ENCODE peak calls at places on chromosomes 11 and 22, in five cellular contexts. One of them, this sample, is unnamed.

GRCh38 chr11:35021589-35021988 is 105.2 kb downstream of the PDHX start:
- DNase-seq in sigmoid colon: no peak
- DNase-seq in heart left ventricle: no peak
- DNase-seq in uterus: no peak
- DNase-seq in transverse colon: no peak
- DNase-seq in this sample: no peak

GRCh38 chr11:71106671-71107070 is 145.7 kb downstream of the SHANK2 start:
- DNase-seq in transverse colon: no peak
- DNase-seq in uterus: no peak
- DNase-seq in heart left ventricle: no peak
- DNase-seq in sigmoid colon: no peak
- DNase-seq in this sample: no peak

GRCh38 chr11:44524751-44525171 is 40.7 kb upstream of the CD82 start:
- DNase-seq in heart left ventricle: peak; percentile 59
- DNase-seq in transverse colon: no peak
- DNase-seq in uterus: no peak
- DNase-seq in sigmoid colon: no peak
- DNase-seq in this sample: no peak

GRCh38 chr11:103700605-103701004 is 335.8 kb upstream of the DDI1 start:
- DNase-seq in uterus: no peak
- DNase-seq in transverse colon: no peak
- DNase-seq in heart left ventricle: no peak
- DNase-seq in sigmoid colon: no peak
- DNase-seq in this sample: no peak

GRCh38 chr11:33237039-33237597 is 20.1 kb upstream of the HIPK3 start:
- DNase-seq in transverse colon: no peak
- DNase-seq in uterus: no peak
- DNase-seq in heart left ventricle: no peak
- DNase-seq in sigmoid colon: no peak
- DNase-seq in this sample: no peak

GRCh38 chr11:11636671-11637070 is 14.9 kb upstream of the GALNT18 start:
- DNase-seq in transverse colon: no peak
- DNase-seq in uterus: no peak
- DNase-seq in sigmoid colon: no peak
- DNase-seq in heart left ventricle: no peak
- DNase-seq in this sample: no peak

GRCh38 chr11:82757660-82758301 is 24.1 kb upstream of the FAM181B start:
- DNase-seq in sigmoid colon: no peak
- DNase-seq in uterus: no peak
- DNase-seq in heart left ventricle: no peak
- DNase-seq in transverse colon: no peak
- DNase-seq in this sample: peak; percentile 54

GRCh38 chr11:65288706-65289536 is 25.7 kb upstream of the CDC42EP2 start:
- DNase-seq in heart left ventricle: no peak
- DNase-seq in uterus: no peak
- DNase-seq in transverse colon: no peak
- DNase-seq in sigmoid colon: peak; percentile 76
- DNase-seq in this sample: no peak

GRCh38 chr11:67504950-67505561 is at the start of gene PITPNM1:
- DNase-seq in sigmoid colon: peak; percentile 80
- DNase-seq in heart left ventricle: peak; percentile 89
- DNase-seq in transverse colon: peak; percentile 89
- DNase-seq in uterus: no peak
- DNase-seq in this sample: peak; percentile 86

GRCh38 chr11:68002943-68003845 is 703 bp downstream of the UNC93B1 start:
- DNase-seq in transverse colon: peak; percentile 77
- DNase-seq in sigmoid colon: no peak
- DNase-seq in heart left ventricle: peak; percentile 50
- DNase-seq in uterus: no peak
- DNase-seq in this sample: peak; percentile 79

DNA sequence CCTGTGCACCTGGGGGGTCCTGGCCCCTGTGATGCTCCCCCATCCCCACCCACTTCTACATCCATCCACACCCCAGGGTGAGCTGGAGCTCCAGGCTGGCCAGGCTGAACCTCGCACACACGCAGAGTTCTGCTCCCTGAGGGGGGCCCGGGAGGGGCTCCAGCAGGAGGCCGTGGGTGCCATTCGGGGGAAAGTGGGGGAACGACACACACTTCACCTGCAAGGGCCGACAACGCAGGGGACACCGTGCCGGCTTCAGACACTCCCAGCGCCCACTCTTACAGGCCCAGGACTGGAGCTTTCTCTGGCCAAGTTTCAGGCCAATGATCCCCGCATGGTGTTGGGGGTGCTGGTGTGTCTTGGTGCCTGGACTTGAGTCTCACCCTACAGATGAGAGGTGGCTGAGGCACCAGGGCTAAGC is 20.0 kb upstream of the TALDO1 start:
- DNase-seq in heart left ventricle: no peak
- DNase-seq in sigmoid colon: no peak
- DNase-seq in transverse colon: no peak
- DNase-seq in uterus: no peak
- DNase-seq in this sample: no peak
- H3K27ac ChIP-seq in heart left ventricle: no peak overlapping the region
- H3K27ac ChIP-seq in sigmoid colon: no peak overlapping the region
- H3K27ac ChIP-seq in transverse colon: peak overlapping the region; percentile 73
- H3K27ac ChIP-seq in uterus: peak overlapping the region; percentile 63
- H3K27ac ChIP-seq in this sample: no peak overlapping the region

GRCh38 chr11:130420478-130421198 is 7.8 kb downstream of the ADAMTS8 start:
- DNase-seq in uterus: no peak
- DNase-seq in sigmoid colon: peak; percentile 75
- DNase-seq in transverse colon: no peak
- DNase-seq in heart left ventricle: no peak
- DNase-seq in this sample: no peak

GRCh38 chr11:130418210-130418609 is 10.2 kb downstream of the ADAMTS8 start:
- DNase-seq in uterus: no peak
- DNase-seq in heart left ventricle: no peak
- DNase-seq in transverse colon: no peak
- DNase-seq in sigmoid colon: no peak
- DNase-seq in this sample: no peak

GRCh38 chr11:130416906-130417305 is 11.5 kb downstream of the ADAMTS8 start:
- DNase-seq in uterus: no peak
- DNase-seq in transverse colon: no peak
- DNase-seq in heart left ventricle: no peak
- DNase-seq in sigmoid colon: no peak
- DNase-seq in this sample: no peak

GRCh38 chr11:130416537-130416896 is 11.9 kb downstream of the ADAMTS8 start:
- DNase-seq in sigmoid colon: no peak
- DNase-seq in transverse colon: no peak
- DNase-seq in heart left ventricle: no peak
- DNase-seq in uterus: no peak
- DNase-seq in this sample: no peak

DNA sequence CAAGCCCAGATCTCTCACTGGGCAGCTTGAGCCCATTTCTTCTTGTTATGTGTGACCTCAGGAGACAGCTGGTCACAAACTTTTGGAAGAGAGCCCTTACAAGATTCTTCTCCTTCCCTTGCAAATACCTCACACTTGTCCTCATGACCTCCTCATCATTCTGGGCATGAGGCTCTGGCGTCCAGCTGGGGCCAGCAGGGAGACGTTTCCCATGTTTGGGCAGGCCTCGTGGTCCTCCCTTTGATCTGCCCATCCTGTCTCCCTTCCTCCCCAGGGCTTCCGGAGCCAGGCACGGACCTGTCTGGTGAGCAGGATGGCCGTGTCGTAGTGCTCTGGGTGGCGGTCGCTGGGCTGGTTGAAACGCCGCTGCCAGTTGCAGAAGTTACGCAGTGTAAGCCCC is 9.7 kb downstream of the ADAMTS8 start:
- DNase-seq in heart left ventricle: no peak
- DNase-seq in uterus: no peak
- DNase-seq in sigmoid colon: no peak
- DNase-seq in transverse colon: no peak
- DNase-seq in this sample: no peak
- H3K27ac ChIP-seq in heart left ventricle: no peak overlapping the region
- H3K27ac ChIP-seq in uterus: no peak overlapping the region
- H3K27ac ChIP-seq in sigmoid colon: peak overlapping the region; percentile 53
- H3K27ac ChIP-seq in transverse colon: peak overlapping the region; percentile 51
- H3K27ac ChIP-seq in this sample: no peak overlapping the region

DNA sequence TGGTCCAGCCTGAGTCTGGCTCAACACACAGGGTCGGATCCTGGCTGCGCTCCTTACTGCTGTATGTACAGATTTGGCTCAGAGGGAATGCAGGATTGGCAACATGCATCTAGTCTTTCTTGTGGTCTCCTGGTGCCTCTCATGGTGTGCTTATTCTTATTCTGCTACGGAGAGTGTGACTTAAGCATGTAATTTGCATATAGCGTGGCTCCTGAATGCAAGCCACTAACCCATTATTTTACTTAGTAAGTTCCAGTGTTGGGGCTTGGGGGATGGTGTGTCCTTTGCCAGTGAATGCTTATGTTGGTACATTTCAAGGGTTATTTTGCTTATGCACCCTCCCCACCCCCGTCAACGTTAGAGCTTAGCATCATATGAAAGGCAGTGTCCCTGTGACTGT is 51.2 kb downstream of the PTPRJ start:
- DNase-seq in sigmoid colon: no peak
- DNase-seq in uterus: no peak
- DNase-seq in heart left ventricle: no peak
- DNase-seq in transverse colon: no peak
- DNase-seq in this sample: peak; percentile 84
- H3K27ac ChIP-seq in sigmoid colon: no peak overlapping the region
- H3K27ac ChIP-seq in uterus: no peak overlapping the region
- H3K27ac ChIP-seq in heart left ventricle: peak overlapping the region; percentile 87
- H3K27ac ChIP-seq in transverse colon: no peak overlapping the region
- H3K27ac ChIP-seq in this sample: peak overlapping the region; percentile 99

GRCh38 chr11:74543991-74544390 is 48.4 kb upstream of the POLD3 start:
- DNase-seq in sigmoid colon: no peak
- DNase-seq in heart left ventricle: no peak
- DNase-seq in transverse colon: no peak
- DNase-seq in uterus: no peak
- DNase-seq in this sample: no peak

GRCh38 chr11:74550991-74551753 is 41.2 kb upstream of the POLD3 start:
- DNase-seq in sigmoid colon: no peak
- DNase-seq in uterus: no peak
- DNase-seq in heart left ventricle: no peak
- DNase-seq in transverse colon: no peak
- DNase-seq in this sample: no peak

GRCh38 chr11:74551754-74552145 is 40.6 kb upstream of the POLD3 start:
- DNase-seq in sigmoid colon: no peak
- DNase-seq in heart left ventricle: no peak
- DNase-seq in transverse colon: no peak
- DNase-seq in uterus: no peak
- DNase-seq in this sample: no peak

GRCh38 chr11:74541466-74541865 is 47.9 kb upstream of the LIPT2 start:
- DNase-seq in heart left ventricle: no peak
- DNase-seq in uterus: no peak
- DNase-seq in transverse colon: no peak
- DNase-seq in sigmoid colon: no peak
- DNase-seq in this sample: no peak

GRCh38 chr11:74546752-74547151 is 45.6 kb upstream of the POLD3 start:
- DNase-seq in transverse colon: peak; percentile 80
- DNase-seq in sigmoid colon: no peak
- DNase-seq in uterus: no peak
- DNase-seq in heart left ventricle: no peak
- DNase-seq in this sample: no peak
- H3K27ac ChIP-seq in transverse colon: peak overlapping the region; percentile 45
- H3K27ac ChIP-seq in sigmoid colon: no peak overlapping the region
- H3K27ac ChIP-seq in uterus: no peak overlapping the region
- H3K27ac ChIP-seq in heart left ventricle: no peak overlapping the region
- H3K27ac ChIP-seq in this sample: no peak overlapping the region

GRCh38 chr22:17796695-17797094 is 22.4 kb upstream of the BID start:
- DNase-seq in transverse colon: no peak
- DNase-seq in uterus: no peak
- DNase-seq in sigmoid colon: no peak
- DNase-seq in heart left ventricle: no peak
- DNase-seq in this sample: no peak
- H3K27ac ChIP-seq in transverse colon: no peak overlapping the region
- H3K27ac ChIP-seq in uterus: no peak overlapping the region
- H3K27ac ChIP-seq in sigmoid colon: no peak overlapping the region
- H3K27ac ChIP-seq in heart left ventricle: no peak overlapping the region
- H3K27ac ChIP-seq in this sample: peak overlapping the region; percentile 4

GRCh38 chr22:37431811-37432707 is 4.8 kb upstream of the ELFN2 start:
- DNase-seq in transverse colon: no peak
- DNase-seq in uterus: no peak
- DNase-seq in sigmoid colon: no peak
- DNase-seq in heart left ventricle: no peak
- DNase-seq in this sample: no peak
- H3K27ac ChIP-seq in transverse colon: no peak overlapping the region
- H3K27ac ChIP-seq in uterus: no peak overlapping the region
- H3K27ac ChIP-seq in sigmoid colon: no peak overlapping the region
- H3K27ac ChIP-seq in heart left ventricle: no peak overlapping the region
- H3K27ac ChIP-seq in this sample: no peak overlapping the region